ENCODE peak calls at places on chromosomes 7 and 10, in six cellular contexts. M, U, T, L, W and G are unnamed samples.
A peak's percentile ranks its signal among the peaks of the same experiment; 100 is the strongest.

GRCh38 chr7:6650086-6650485 is 13.0 kb downstream of the ZNF316 start:
- DNase-seq in W (no peak), T (no peak), L (no peak), U (no peak), M (no peak), G (no peak)

GRCh38 chr7:47326220-47326619 is 255.7 kb downstream of the TNS3 start:
- DNase-seq in M (peak; percentile 73), L (peak; percentile 38), U (peak; percentile 90), T (no peak), W (no peak), G (peak; percentile 88)

GRCh38 chr10:91887075-91887899 is 22.0 kb downstream of the FGFBP3 start:
- DNase-seq in L (peak; percentile 90), U (no peak), W (peak; percentile 93), T (peak; percentile 98), M (peak; percentile 96), G (peak; percentile 69)

GRCh38 chr7:41858196-41858595 is 155.3 kb upstream of the INHBA start:
- DNase-seq in T (no peak), M (no peak), W (no peak), U (peak; percentile 74), L (no peak), G (no peak)

GRCh38 chr10:43395571-43396060 is 13.4 kb downstream of the HNRNPF start:
- DNase-seq in W (no peak), T (no peak), M (no peak), U (peak; percentile 28), L (no peak), G (peak; percentile 50)

GRCh38 chr10:98516352-98516751 is 69.6 kb upstream of the HPS1 start:
- DNase-seq in U (no peak), M (peak; percentile 80), W (no peak), T (no peak), L (no peak), G (peak; percentile 35)

GRCh38 chr10:87635498-87636312 is 24.0 kb upstream of the PAPSS2 start:
- DNase-seq in W (no peak), U (peak; percentile 85), L (no peak), T (no peak), M (peak; percentile 96), G (peak; percentile 80)

GRCh38 chr7:96224682-96225081 is 97.2 kb downstream of the SLC25A13 start:
- DNase-seq in T (peak; percentile 39), L (no peak), W (no peak), U (no peak), M (peak; percentile 60), G (no peak)

GRCh38 chr10:101001225-101002035 is 1.8 kb downstream of the LZTS2 start:
- DNase-seq in M (peak; percentile 73), T (no peak), W (no peak), L (no peak), U (peak; percentile 95), G (peak; percentile 93)

GRCh38 chr7:34453150-34453549 is 204.9 kb upstream of the NPSR1 start:
- DNase-seq in T (no peak), M (no peak), L (no peak), W (no peak), U (peak; percentile 1), G (peak; percentile 4)

GRCh38 chr7:151411551-151411950 is 1.7 kb upstream of the WDR86 start:
- DNase-seq in T (peak; percentile 31), L (no peak), U (no peak), W (no peak), M (no peak), G (no peak)

GRCh38 chr10:44071479-44071878 is 313.4 kb downstream of the CXCL12 start:
- DNase-seq in W (no peak), L (no peak), M (no peak), T (no peak), U (peak; percentile 90), G (peak; percentile 3)

GRCh38 chr10:46299531-46300366 is 13.0 kb downstream of the ANTXRL start:
- DNase-seq in U (no peak), W (no peak), T (peak; percentile 41), M (no peak), L (peak; percentile 69), G (no peak)

GRCh38 chr10:89352802-89353201 is 25.0 kb downstream of the IFIT3 start:
- DNase-seq in W (no peak), M (no peak), L (no peak), T (no peak), U (no peak), G (peak; percentile 18)

GRCh38 chr10:89342219-89342966 is 14.6 kb downstream of the IFIT3 start:
- DNase-seq in U (peak; percentile 84), W (no peak), M (no peak), T (no peak), L (no peak), G (no peak)

GRCh38 chr7:11170160-11170559 is 196.5 kb downstream of the PHF14 start:
- DNase-seq in T (no peak), U (no peak), L (no peak), M (no peak), W (no peak), G (no peak)

GRCh38 chr10:79981673-79982485 is 33.0 kb upstream of the SFTPD start:
- DNase-seq in T (peak; percentile 80), W (peak; percentile 36), L (peak; percentile 79), M (peak; percentile 76), U (peak; percentile 2), G (peak; percentile 43)

GRCh38 chr7:23895666-23896096 is 185.7 kb downstream of the STK31 start:
- DNase-seq in L (no peak), U (no peak), T (no peak), W (no peak), M (no peak), G (peak; percentile 55)

GRCh38 chr10:11210211-11210922 is 192.7 kb downstream of the CELF2 start:
- DNase-seq in M (peak; percentile 34), W (no peak), L (no peak), T (no peak), U (no peak), G (no peak)

GRCh38 chr10:69324583-69324982 is 46.3 kb downstream of the HK1 start:
- DNase-seq in W (no peak), T (no peak), M (no peak), L (no peak), U (no peak), G (peak; percentile 54)

GRCh38 chr7:37448637-37449331 is at the start of gene ELMO1:
- DNase-seq in T (peak; percentile 87), W (peak; percentile 76), L (peak; percentile 81), M (peak; percentile 95), U (peak; percentile 6), G (peak; percentile 70)

GRCh38 chr7:100483101-100483727 is 513 bp upstream of the NYAP1 start:
- DNase-seq in M (peak; percentile 67), L (peak; percentile 97), T (peak; percentile 76), U (peak; percentile 16), W (peak; percentile 69), G (peak; percentile 46)

GRCh38 chr7:74266191-74266963 is 12.2 kb upstream of the RFC2 start:
- DNase-seq in U (no peak), M (no peak), L (no peak), T (no peak), W (no peak), G (no peak)

GRCh38 chr10:112793197-112793921 is 156.7 kb upstream of the TCF7L2 start:
- DNase-seq in U (peak; percentile 58), W (no peak), T (no peak), L (peak; percentile 38), M (no peak), G (peak; percentile 43)

GRCh38 chr10:34728361-34728760 is 86.7 kb downstream of the PARD3 start:
- DNase-seq in U (no peak), M (no peak), L (no peak), W (no peak), T (no peak), G (peak; percentile 26)

GRCh38 chr7:18221377-18222290 is 194.0 kb upstream of the PRPS1L1 start:
- DNase-seq in T (no peak), L (no peak), M (no peak), U (peak; percentile 10), W (no peak), G (no peak)

GRCh38 chr7:2635810-2636701 is 4.3 kb downstream of the TTYH3 start:
- DNase-seq in W (no peak), M (no peak), L (no peak), T (no peak), U (no peak), G (peak; percentile 57)
- H2BK15ac ChIP-seq in W (no peak overlapping the region), M (no peak overlapping the region), L (no peak overlapping the region), T (no peak overlapping the region), U (no peak overlapping the region), G (peak overlapping the region; percentile 80)

DNA sequence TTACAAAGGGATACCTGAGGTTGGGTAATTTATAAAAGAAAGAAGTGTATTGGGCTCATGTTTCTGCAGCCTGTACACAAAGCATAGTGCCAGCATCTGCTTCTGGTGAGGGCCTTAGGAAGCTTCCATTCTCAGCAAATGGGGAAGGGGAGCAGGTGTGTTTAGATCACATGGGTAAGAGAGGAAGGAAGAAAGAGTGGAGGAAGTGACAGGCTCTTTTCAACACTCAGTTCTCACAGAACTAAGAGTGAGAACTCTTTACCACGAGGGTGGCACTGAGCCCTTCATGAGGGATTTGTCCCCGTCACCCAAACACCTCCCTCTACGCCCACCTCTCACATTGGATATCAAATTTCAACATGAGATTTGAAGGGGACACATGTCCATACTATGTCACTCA is 506 bp upstream of the FAM170B start:
- DNase-seq in U (no peak), M (no peak), T (peak; percentile 0), L (no peak), W (no peak), G (no peak)
- H2BK15ac ChIP-seq in U (no peak overlapping the region), M (no peak overlapping the region), T (no peak overlapping the region), L (no peak overlapping the region), W (no peak overlapping the region), G (no peak overlapping the region)

DNA sequence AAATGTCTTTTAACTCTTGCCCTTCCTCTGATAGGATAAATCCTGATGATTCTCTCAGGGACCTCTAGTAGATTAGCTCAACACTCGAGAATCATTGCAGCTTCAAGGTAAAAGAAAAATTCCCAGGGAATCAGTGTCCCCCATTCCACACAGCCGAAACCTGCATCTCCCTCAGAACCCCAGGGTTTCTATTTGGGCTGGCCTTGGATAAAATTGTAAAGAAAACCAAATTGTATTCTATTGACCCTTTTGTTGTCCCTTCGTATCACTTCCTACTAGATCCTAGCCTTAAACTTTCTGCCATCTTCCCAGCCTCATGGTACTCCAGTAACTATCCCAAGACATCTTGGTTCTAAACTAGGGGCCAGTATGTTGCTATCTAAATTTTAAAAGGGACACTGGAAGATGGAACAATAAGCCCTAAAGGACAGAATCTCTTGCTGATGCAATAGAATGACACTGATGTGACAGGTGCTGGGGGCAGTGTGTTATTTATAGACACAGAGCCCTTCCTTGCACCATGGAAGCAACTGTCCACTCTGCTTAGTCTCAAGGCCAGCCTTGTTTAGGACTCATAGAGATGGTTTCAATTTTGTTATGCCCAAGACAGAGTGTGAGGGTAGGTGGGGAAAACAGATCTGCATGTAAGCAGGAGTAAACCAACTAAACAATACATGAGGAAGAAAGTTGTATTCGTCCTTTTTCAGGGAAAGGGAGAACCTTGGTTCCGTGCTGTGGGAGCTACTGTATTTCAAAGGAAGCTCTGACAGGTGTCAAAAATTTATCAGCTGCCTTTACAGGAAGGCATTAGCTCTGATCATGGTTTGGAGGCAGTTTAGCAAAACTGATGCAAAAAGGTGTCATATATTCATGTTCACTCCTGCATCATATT is 7.6 kb downstream of the ASB15 start:
- DNase-seq in T (no peak), W (no peak), M (no peak), L (no peak), U (no peak), G (no peak)
- H2BK15ac ChIP-seq in T (no peak overlapping the region), W (no peak overlapping the region), M (no peak overlapping the region), L (no peak overlapping the region), U (no peak overlapping the region), G (no peak overlapping the region)

DNA sequence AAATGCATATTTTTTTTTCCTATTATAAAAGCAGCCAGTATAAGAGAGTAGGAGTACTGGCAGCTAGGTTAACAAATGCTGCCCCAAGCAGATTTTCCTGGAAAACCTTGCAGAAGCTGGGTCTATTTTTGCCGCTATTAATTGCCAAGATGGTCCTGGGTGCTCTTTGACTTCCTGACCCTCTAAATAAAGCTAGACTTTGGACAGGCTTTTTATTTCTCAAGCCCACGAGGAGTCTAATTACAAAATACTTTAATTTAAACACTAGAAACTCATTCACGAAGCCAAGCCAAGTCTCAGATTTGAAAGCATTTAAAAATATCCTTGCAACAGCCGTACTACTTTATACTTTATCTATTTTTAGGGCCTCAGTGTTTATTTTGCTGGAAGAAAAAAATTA is 45.1 kb downstream of the TMEM26 start:
- DNase-seq in U (peak; percentile 23), W (no peak), T (no peak), L (no peak), M (no peak), G (no peak)
- H2BK15ac ChIP-seq in U (no peak overlapping the region), W (no peak overlapping the region), T (no peak overlapping the region), L (no peak overlapping the region), M (no peak overlapping the region), G (no peak overlapping the region)